ENCODE peak calls at places on chromosomes 3 and 15, in six cellular contexts. V, H, Z, C, N and M are unnamed samples.

GRCh38 chr3:47443611-47443995 is 32.1 kb downstream of the SCAP start:
- DNase-seq in V (no peak), H (no peak), Z (no peak), C (no peak), N (no peak), M (no peak)

GRCh38 chr3:129611812-129612349 is 5.4 kb upstream of the PLXND1 start:
- DNase-seq in V (no peak), H (peak), Z (no peak), C (no peak), N (peak), M (no peak)

GRCh38 chr3:40309925-40310635 is 573 bp downstream of the EIF1B start:
- DNase-seq in V (no peak), H (peak), Z (no peak), C (no peak), N (peak), M (no peak)

GRCh38 chr15:32096867-32097266 is 66.6 kb downstream of the CHRNA7 start:
- DNase-seq in V (no peak), H (no peak), Z (no peak), C (no peak), N (no peak), M (no peak)

GRCh38 chr3:82505079-82505756 is 743.8 kb upstream of the GBE1 start:
- DNase-seq in V (no peak), H (no peak), Z (no peak), C (no peak), N (no peak), M (no peak)

GRCh38 chr3:12557472-12558105 is 702 bp downstream of the MKRN2 start:
- DNase-seq in V (no peak), H (peak), Z (no peak), C (no peak), N (no peak), M (peak)

GRCh38 chr3:11211531-11212300 is 57.4 kb downstream of the HRH1 start:
- DNase-seq in V (no peak), H (peak), Z (no peak), C (no peak), N (peak), M (no peak)

GRCh38 chr15:45551691-45552090 is 29.1 kb upstream of the SLC30A4 start:
- DNase-seq in V (no peak), H (no peak), Z (no peak), C (no peak), N (no peak), M (no peak)

GRCh38 chr3:135513106-135514063 is 452.1 kb upstream of the PPP2R3A start:
- DNase-seq in V (no peak), H (peak), Z (no peak), C (no peak), N (no peak), M (no peak)

GRCh38 chr15:86570738-86571137 is 491.1 kb downstream of the AGBL1 start:
- DNase-seq in V (no peak), H (no peak), Z (no peak), C (no peak), N (no peak), M (no peak)

GRCh38 chr3:113273604-113274003 is 62.2 kb downstream of the BOC start:
- DNase-seq in V (no peak), H (no peak), Z (no peak), C (no peak), N (no peak), M (no peak)

GRCh38 chr3:192090586-192090985 is 629.6 kb downstream of the PYDC2 start:
- DNase-seq in V (no peak), H (peak), Z (no peak), C (no peak), N (no peak), M (no peak)

GRCh38 chr3:76638006-76638405 is 401.9 kb upstream of the ROBO2 start:
- DNase-seq in V (no peak), H (no peak), Z (no peak), C (no peak), N (no peak), M (no peak)

GRCh38 chr3:126537116-126537729 is 13.3 kb downstream of the CHST13 start:
- DNase-seq in V (no peak), H (no peak), Z (no peak), C (no peak), N (peak), M (no peak)

GRCh38 chr3:54257114-54257513 is 134.8 kb downstream of the CACNA2D3 start:
- DNase-seq in V (no peak), H (no peak), Z (no peak), C (peak), N (no peak), M (no peak)